ENCODE peak calls at places on chromosomes 2 and 18, in five cellular contexts. J is LHCN-M2; K is pancreas; O is thyroid gland; N is stimulated activated CD4-positive, alpha-beta T cell treated with anti-CD3 and anti-CD28 coated beads, Interleukin-1b, Interleukin-23, amount 100 ng/mL, for 24 hours. C is an unnamed sample.

GRCh38 chr2:220504890-220505564 is 877.6 kb downstream of the SLC4A3 start:
- DNase-seq in J (peak), N (no peak), O (peak), K (no peak), C (no peak)

GRCh38 chr2:160498147-160498546 is 4.5 kb upstream of the RBMS1 start:
- DNase-seq in K (no peak), J (no peak), N (no peak), O (no peak), C (no peak)

GRCh38 chr2:104872866-104873688 is 19.2 kb downstream of the POU3F3 start:
- DNase-seq in K (peak), O (peak), N (peak), J (peak), C (peak)

GRCh38 chr2:177673602-177674595 is 281.3 kb downstream of the AGPS start:
- DNase-seq in J (no peak), O (no peak), N (no peak), K (no peak), C (no peak)

GRCh38 chr18:48767090-48767670 is 183.6 kb downstream of the SMAD7 start:
- DNase-seq in N (no peak), K (no peak), O (no peak), J (peak), C (no peak)

GRCh38 chr2:229206548-229206947 is 64.5 kb downstream of the PID1 start:
- DNase-seq in N (no peak), K (no peak), O (no peak), J (no peak), C (no peak)

GRCh38 chr2:218023636-218024035 is 20.8 kb upstream of the TNS1 start:
- DNase-seq in O (no peak), N (no peak), J (no peak), K (no peak), C (no peak)

GRCh38 chr2:46331099-46331766 is 34.0 kb downstream of the EPAS1 start:
- DNase-seq in K (no peak), O (no peak), N (no peak), J (no peak), C (no peak)

GRCh38 chr18:61992285-61992684 is 99.5 kb upstream of the RNF152 start:
- DNase-seq in K (no peak), N (no peak), O (no peak), J (peak), C (no peak)

GRCh38 chr2:227033471-227034148 is 130.4 kb downstream of the COL4A4 start:
- DNase-seq in O (peak), K (peak), J (peak), N (no peak), C (no peak)

GRCh38 chr2:27025861-27026851 is 6.6 kb upstream of the TMEM214 start:
- DNase-seq in O (no peak), N (no peak), K (no peak), J (no peak), C (no peak)

GRCh38 chr2:60925994-60926750 is 44.8 kb downstream of the REL start:
- DNase-seq in J (no peak), N (no peak), O (no peak), K (no peak), C (peak)

GRCh38 chr2:171999125-171999524 is 628 bp upstream of the METAP1D start:
- DNase-seq in J (no peak), K (no peak), N (no peak), O (no peak), C (no peak)

GRCh38 chr2:24421668-24422067 is 61.3 kb upstream of the ITSN2 start:
- DNase-seq in K (peak), J (peak), O (peak), N (peak), C (peak)

GRCh38 chr18:9025104-9025838 is 77.2 kb upstream of the NDUFV2 start:
- DNase-seq in J (peak), O (no peak), K (no peak), N (no peak), C (no peak)

GRCh38 chr2:127463155-127463991 is 45.1 kb downstream of the PROC start:
- DNase-seq in O (no peak), J (no peak), N (no peak), K (no peak), C (no peak)

GRCh38 chr2:42725657-42726056 is 38.3 kb downstream of the OXER1 start:
- DNase-seq in J (no peak), O (no peak), N (no peak), K (no peak), C (peak)

C was measured in MV-4-11.